ENCODE peak calls at places on chromosome 13, in four cellular contexts. C is HuH-7, U is GM04504, W is left kidney. Q is an unnamed sample.

GRCh38 chr13:111232191-111232590 is 88.3 kb upstream of the TEX29 start:
- DNase-seq in C (no peak), U (no peak), W (no peak), Q (no peak)

GRCh38 chr13:44698076-44698475 is 121.9 kb upstream of the TSC22D1 start:
- DNase-seq in C (no peak), U (no peak), W (peak), Q (no peak)

GRCh38 chr13:30409911-30410704 is 12.2 kb upstream of the UBE2L5 start:
- DNase-seq in C (no peak), U (peak), W (no peak), Q (no peak)

GRCh38 chr13:43374621-43375020 is 351.2 kb downstream of the DNAJC15 start:
- DNase-seq in C (no peak), U (peak), W (no peak), Q (no peak)

GRCh38 chr13:63773476-63773875 is 2357.8 kb upstream of the PCDH20 start:
- DNase-seq in C (no peak), U (no peak), W (no peak), Q (no peak)

GRCh38 chr13:110125613-110126272 is 181.2 kb downstream of the COL4A1 start:
- DNase-seq in C (no peak), U (no peak), W (no peak), Q (no peak)

GRCh38 chr13:40158218-40158617 is 502.8 kb downstream of the COG6 start:
- DNase-seq in C (no peak), U (no peak), W (no peak), Q (no peak)

GRCh38 chr13:101903890-101904289 is 451.4 kb downstream of the ITGBL1 start:
- DNase-seq in C (no peak), U (no peak), W (no peak), Q (no peak)

GRCh38 chr13:113182046-113182445 is 23.6 kb downstream of the PROZ start:
- DNase-seq in C (no peak), U (no peak), W (no peak), Q (no peak)

GRCh38 chr13:73922728-73923393 is 211.3 kb downstream of the KLF12 start:
- DNase-seq in C (no peak), U (no peak), W (no peak), Q (no peak)

GRCh38 chr13:50994651-50995050 is 85.1 kb downstream of the RNASEH2B start:
- DNase-seq in C (no peak), U (no peak), W (no peak), Q (no peak)

GRCh38 chr13:99406799-99407201 is 94.5 kb upstream of the TM9SF2 start:
- DNase-seq in C (no peak), U (no peak), W (no peak), Q (no peak)

GRCh38 chr13:21310220-21310619 is 133.8 kb downstream of the MRPL57 start:
- DNase-seq in C (no peak), U (no peak), W (peak), Q (no peak)

GRCh38 chr13:97273341-97273831 is 51.3 kb downstream of the MBNL2 start:
- DNase-seq in C (no peak), U (no peak), W (no peak), Q (no peak)

GRCh38 chr13:21033224-21033855 is 28.0 kb downstream of the LATS2 start:
- DNase-seq in C (no peak), U (peak), W (no peak), Q (no peak)

GRCh38 chr13:94968040-94968756 is 255.9 kb upstream of the SOX21 start:
- DNase-seq in C (no peak), U (no peak), W (peak), Q (no peak)

GRCh38 chr13:56622840-56623239 is 517.9 kb upstream of the PRR20A start:
- DNase-seq in C (no peak), U (no peak), W (no peak), Q (no peak)

GRCh38 chr13:114115796-114116195 is 16.6 kb downstream of the RASA3 start:
- DNase-seq in C (no peak), U (no peak), W (no peak), Q (no peak)

Q was measured in RPMI8226.